ENCODE peak calls at places on chromosomes 6 and 20, in six cellular contexts. A, G, L, V, C and B are unnamed samples.

GRCh38 chr6:36387440-36388303 is at the start of gene ETV7:
- DNase-seq in A (no peak), G (peak), L (no peak), V (no peak), C (no peak), B (no peak)

GRCh38 chr6:100176951-100177710 is 183.1 kb upstream of the MCHR2 start:
- DNase-seq in A (no peak), G (no peak), L (no peak), V (no peak), C (no peak), B (no peak)

GRCh38 chr20:62052336-62052841 is 13.3 kb downstream of the TAF4 start:
- DNase-seq in A (no peak), G (no peak), L (no peak), V (no peak), C (no peak), B (no peak)

GRCh38 chr6:130252527-130253237 is 29.9 kb upstream of the SAMD3 start:
- DNase-seq in A (no peak), G (no peak), L (no peak), V (no peak), C (no peak), B (no peak)

GRCh38 chr20:63740070-63740500 is 509 bp downstream of the SLC2A4RG start:
- DNase-seq in A (no peak), G (peak), L (no peak), V (peak), C (no peak), B (no peak)

GRCh38 chr6:11043552-11043960 is 549 bp downstream of the ELOVL2 start:
- DNase-seq in A (no peak), G (no peak), L (no peak), V (peak), C (no peak), B (no peak)

GRCh38 chr6:128630213-128630612 is 109.8 kb upstream of the PTPRK start:
- DNase-seq in A (no peak), G (no peak), L (no peak), V (no peak), C (no peak), B (no peak)

GRCh38 chr6:30763618-30764489 is 19.5 kb upstream of the IER3 start:
- DNase-seq in A (no peak), G (no peak), L (peak), V (peak), C (peak), B (no peak)

GRCh38 chr20:1802385-1803215 is 92.6 kb upstream of the SIRPA start:
- DNase-seq in A (no peak), G (peak), L (no peak), V (peak), C (peak), B (no peak)

GRCh38 chr6:170232186-170233002 is 58.5 kb downstream of the DLL1 start:
- DNase-seq in A (no peak), G (no peak), L (no peak), V (no peak), C (no peak), B (no peak)

GRCh38 chr6:140285998-140286690 is 911.7 kb upstream of the CITED2 start:
- DNase-seq in A (no peak), G (no peak), L (no peak), V (no peak), C (no peak), B (no peak)

GRCh38 chr6:78308025-78308424 is 559.3 kb upstream of the IRAK1BP1 start:
- DNase-seq in A (peak), G (no peak), L (no peak), V (no peak), C (no peak), B (no peak)

GRCh38 chr6:136963259-136963658 is 41.2 kb downstream of the SLC35D3 start:
- DNase-seq in A (no peak), G (no peak), L (no peak), V (no peak), C (no peak), B (no peak)

GRCh38 chr20:62705626-62706025 is 3.0 kb upstream of the NTSR1 start:
- DNase-seq in A (no peak), G (no peak), L (no peak), V (no peak), C (no peak), B (no peak)

GRCh38 chr6:21539621-21540100 is 53.9 kb upstream of the SOX4 start:
- DNase-seq in A (no peak), G (no peak), L (no peak), V (no peak), C (no peak), B (no peak)

DNA sequence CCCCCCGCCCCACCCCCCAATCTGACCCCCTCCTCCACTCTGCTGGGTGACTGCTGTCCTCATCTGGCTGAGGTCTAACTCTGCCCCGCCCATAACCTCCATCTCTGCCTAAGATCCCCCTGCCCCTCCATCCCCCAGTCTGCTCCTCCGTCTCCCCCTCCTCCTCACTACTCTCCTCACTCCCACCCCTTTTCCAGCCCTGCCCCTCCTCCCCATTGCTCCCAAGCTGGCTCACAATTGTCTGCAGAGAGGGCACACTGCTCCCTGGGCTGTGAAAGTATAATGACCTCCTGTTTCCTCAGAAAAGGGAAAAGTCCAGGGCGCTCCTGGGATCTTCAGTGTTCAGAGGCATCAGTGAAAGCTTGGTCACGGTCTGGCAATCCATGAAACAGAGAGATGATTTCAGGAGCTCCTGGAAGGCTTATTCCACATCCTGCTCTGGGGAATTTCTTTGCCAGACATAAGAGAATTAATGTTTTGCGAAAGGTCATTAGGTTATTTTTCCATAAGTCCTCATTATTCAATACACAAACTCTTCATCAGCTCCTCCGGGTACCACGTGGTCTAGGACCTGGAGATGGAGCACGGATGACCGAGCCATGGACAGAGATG is 21.5 kb downstream of the CST5 start:
- DNase-seq in A (no peak), G (no peak), L (no peak), V (no peak), C (no peak), B (no peak)
- TF ChIP-seq SIN3A in A (no peak), G (no peak), L (no peak), V (no peak), C (no peak), B (no peak)

DNA sequence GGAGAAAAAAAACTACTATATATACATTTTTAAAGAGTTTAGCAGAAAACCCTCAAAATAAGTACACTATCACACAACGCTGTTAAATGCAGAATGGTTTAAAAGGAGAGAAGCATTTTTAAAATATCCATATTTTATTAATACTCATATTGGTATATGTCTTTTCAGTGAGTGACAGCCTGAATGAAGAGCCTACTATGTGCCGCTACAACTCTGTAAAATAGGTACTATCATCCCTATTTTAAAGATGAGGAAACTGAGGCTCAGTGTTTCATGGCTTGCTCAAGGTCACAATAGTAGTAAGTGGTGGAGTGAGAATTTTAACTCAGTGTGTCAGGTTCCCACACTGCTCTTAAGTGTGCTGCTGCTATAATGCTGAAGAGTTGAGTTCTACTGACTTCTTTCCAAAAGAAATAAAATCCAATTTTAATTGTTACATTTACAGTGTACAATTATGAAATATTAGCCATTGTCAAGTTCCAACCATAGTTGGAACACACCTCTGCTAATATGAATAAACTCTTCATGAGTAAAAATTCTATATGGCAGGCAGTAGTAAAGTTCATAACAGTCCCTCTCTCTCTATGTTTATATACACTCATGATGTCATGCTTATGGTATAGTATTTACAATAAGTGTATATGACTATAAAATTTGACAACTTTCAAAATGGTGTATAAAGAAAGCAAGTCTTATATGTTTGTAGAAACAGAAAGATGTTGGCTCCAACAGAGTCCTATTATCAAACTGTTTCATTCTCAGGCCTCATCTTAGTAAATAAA is 3.1 kb downstream of the FAM184A start:
- DNase-seq in A (no peak), G (no peak), L (no peak), V (no peak), C (no peak), B (no peak)
- TF ChIP-seq REST in A (no peak), G (no peak), L (no peak), V (no peak), C (no peak), B (no peak)

DNA sequence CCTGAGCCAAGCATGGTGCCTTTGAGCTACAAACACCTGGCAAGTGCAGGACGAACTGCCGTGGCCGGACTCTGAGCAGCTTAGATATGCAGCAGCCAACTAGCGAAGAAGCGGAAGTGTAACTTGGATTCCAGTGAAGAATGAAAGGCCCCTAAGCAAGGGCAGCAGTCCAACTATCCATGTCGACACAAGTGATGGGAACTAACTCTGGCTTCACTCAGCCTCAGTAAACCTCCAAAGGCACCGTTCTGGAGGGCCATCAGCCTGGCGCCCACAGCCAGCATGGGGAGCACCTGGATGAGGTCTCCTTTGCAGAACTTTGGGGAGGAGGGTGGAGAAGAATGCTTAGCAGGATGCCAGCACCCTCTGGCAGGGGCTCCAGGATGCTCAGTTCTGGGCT is 78.4 kb upstream of the MLN start:
- DNase-seq in A (no peak), G (no peak), L (no peak), V (no peak), C (no peak), B (no peak)
- TF ChIP-seq SIN3A in A (no peak), G (no peak), L (no peak), V (no peak), C (no peak), B (no peak)

DNA sequence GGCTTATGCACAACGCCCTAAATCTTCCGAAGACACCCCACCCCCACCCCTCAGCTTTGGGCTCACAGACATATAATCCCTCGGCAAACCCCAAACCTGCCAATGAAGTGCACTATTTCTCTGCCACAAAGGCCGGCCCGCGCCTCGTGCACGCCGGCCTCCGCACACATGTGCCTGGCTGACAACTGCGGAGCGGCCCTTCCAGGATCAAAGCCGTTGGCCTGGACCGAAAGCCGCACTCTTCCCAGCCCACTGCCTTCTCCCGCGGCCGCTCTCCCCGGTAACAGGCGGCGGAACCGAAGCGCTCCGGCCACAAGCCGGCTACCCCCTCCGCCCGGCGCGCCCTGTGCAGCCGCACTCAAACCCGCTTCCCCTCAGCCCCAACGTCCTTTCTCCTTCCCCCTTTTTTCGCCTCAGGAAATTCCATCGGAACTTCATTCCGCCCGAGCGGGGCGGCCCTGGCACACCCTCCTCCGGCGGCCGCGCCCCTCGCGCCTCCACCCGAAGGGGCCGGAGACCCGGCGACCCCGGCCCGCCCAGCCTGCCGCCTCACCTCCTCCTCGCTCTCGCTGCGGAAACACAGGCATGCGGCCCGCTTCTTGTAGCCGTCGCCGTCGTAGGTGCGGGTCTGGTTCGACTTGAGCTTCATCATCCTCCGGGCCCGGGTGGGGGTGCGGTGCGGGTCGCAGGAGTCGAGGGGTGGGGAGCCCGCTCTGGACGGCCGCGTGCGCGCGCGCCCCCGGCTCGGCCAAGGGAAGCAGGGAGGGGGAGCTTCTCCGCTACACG is 565 bp downstream of the NUDT3 start:
- DNase-seq in A (no peak), G (no peak), L (no peak), V (peak), C (peak), B (no peak)
- TF ChIP-seq REST in A (no peak), G (no peak), L (no peak), V (no peak), C (no peak), B (peak)

GRCh38 chr20:4894409-4894808 is 106.9 kb downstream of the SLC23A2 start:
- DNase-seq in A (no peak), G (no peak), L (no peak), V (no peak), C (no peak), B (no peak)

GRCh38 chr20:4896971-4897497 is 104.3 kb downstream of the SLC23A2 start:
- DNase-seq in A (no peak), G (no peak), L (no peak), V (peak), C (no peak), B (no peak)

GRCh38 chr20:4896119-4896700 is 105.1 kb downstream of the SLC23A2 start:
- DNase-seq in A (no peak), G (no peak), L (no peak), V (no peak), C (no peak), B (no peak)

GRCh38 chr20:4893709-4894108 is 107.6 kb downstream of the SLC23A2 start:
- DNase-seq in A (no peak), G (no peak), L (no peak), V (no peak), C (no peak), B (no peak)

DNA sequence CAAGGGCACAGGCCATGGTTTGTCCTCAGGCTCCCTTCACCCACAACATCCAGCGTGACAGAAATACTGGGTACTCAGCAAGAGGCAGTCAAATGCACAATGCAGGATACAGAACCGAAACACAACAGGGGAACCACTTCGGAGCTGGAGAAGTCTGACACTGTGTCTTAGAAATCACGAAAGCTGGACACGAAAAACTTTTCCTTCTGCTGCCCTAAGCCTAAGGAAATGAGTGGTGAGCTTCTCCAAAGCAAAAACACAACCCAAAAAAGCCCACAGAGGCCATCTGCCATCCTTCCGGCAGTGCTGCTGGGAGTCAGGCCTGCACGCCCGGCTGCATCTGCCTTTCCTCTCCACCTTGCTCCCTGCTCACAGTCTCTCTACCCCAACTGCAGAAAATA is 106.3 kb downstream of the SLC23A2 start:
- DNase-seq in A (no peak), G (no peak), L (no peak), V (no peak), C (no peak), B (no peak)
- TF ChIP-seq SIN3A in A (no peak), G (no peak), L (no peak), V (no peak), C (no peak), B (no peak)

GRCh38 chr20:56202493-56203077 is 45.9 kb upstream of the MC3R start:
- DNase-seq in A (no peak), G (peak), L (no peak), V (peak), C (peak), B (no peak)
- TF ChIP-seq REST in A (no peak), G (no peak), L (no peak), V (no peak), C (no peak), B (no peak)

GRCh38 chr6:138959521-138959920 is 28.5 kb downstream of the REPS1 start:
- DNase-seq in A (no peak), G (no peak), L (no peak), V (no peak), C (no peak), B (no peak)

GRCh38 chr6:138957903-138958302 is 30.1 kb downstream of the REPS1 start:
- DNase-seq in A (no peak), G (no peak), L (no peak), V (no peak), C (no peak), B (no peak)

GRCh38 chr6:138956244-138956924 is 31.7 kb downstream of the REPS1 start:
- DNase-seq in A (no peak), G (no peak), L (no peak), V (no peak), C (peak), B (no peak)

GRCh38 chr6:138958595-138958994 is 29.5 kb downstream of the REPS1 start:
- DNase-seq in A (no peak), G (no peak), L (no peak), V (no peak), C (no peak), B (no peak)

GRCh38 chr6:138957484-138957883 is 30.6 kb downstream of the REPS1 start:
- DNase-seq in A (no peak), G (no peak), L (no peak), V (peak), C (no peak), B (no peak)
- TF ChIP-seq SIN3A in A (no peak), G (no peak), L (no peak), V (no peak), C (no peak), B (no peak)

DNA sequence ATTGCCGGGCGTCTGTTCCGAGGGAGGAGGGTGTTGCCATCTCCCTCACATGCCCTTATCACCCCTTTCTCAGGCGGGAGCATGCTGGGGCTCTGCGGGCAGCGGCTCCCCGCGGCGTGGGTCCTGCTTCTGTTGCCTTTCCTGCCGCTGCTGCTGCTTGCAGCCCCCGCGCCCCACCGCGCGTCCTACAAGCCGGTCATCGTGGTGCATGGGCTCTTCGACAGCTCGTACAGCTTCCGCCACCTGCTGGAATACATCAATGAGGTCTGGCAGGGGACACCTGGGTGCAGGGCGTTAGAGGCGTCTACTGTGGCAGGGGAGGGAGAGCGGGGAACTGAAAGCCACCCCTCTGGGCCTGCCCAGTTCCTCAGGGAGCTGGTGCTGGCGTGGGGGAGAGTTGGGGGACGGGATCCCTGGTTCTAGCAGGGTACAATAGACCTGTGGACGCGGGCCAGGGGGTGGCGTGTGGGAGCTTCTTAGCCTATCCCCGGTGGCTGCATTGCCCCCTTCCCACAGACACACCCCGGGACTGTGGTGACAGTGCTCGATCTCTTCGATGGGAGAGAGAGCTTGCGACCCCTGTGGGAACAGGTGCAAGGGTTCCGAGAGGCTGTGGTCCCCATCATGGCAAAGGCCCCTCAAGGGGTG is 697 bp downstream of the PPT2 start:
- DNase-seq in A (peak), G (peak), L (no peak), V (peak), C (peak), B (no peak)
- TF ChIP-seq REST in A (no peak), G (no peak), L (no peak), V (no peak), C (no peak), B (no peak)